ENCODE peak calls at places on chromosomes 13 and 19, in four cellular contexts. R is NCI-H1048, M is upper lobe of right lung, D is NCI-H774. B is an unnamed sample.

GRCh38 chr19:4183967-4184717 is 1.7 kb downstream of the ANKRD24 start:
- DNase-seq in R (no peak), M (peak), D (no peak), B (no peak)

GRCh38 chr13:57748096-57748495 is 116.6 kb downstream of the PCDH17 start:
- DNase-seq in R (no peak), M (no peak), D (no peak), B (no peak)

GRCh38 chr19:51366999-51367564 is 894 bp upstream of the ETFB start:
- DNase-seq in R (no peak), M (peak), D (no peak), B (no peak)

GRCh38 chr13:90430127-90430526 is 917.4 kb upstream of the MIR17HG start:
- DNase-seq in R (no peak), M (no peak), D (no peak), B (no peak)

GRCh38 chr19:52343548-52343947 is 7.5 kb downstream of the ZNF610 start:
- DNase-seq in R (peak), M (no peak), D (no peak), B (peak)

GRCh38 chr19:996051-996838 is 4.0 kb upstream of the GRIN3B start:
- DNase-seq in R (no peak), M (no peak), D (peak), B (no peak)

GRCh38 chr19:18697680-18698079 is 14.2 kb downstream of the CRTC1 start:
- DNase-seq in R (no peak), M (peak), D (peak), B (no peak)

GRCh38 chr13:23859455-23859854 is 29.7 kb downstream of the MIPEP start:
- DNase-seq in R (no peak), M (no peak), D (no peak), B (no peak)

GRCh38 chr13:111573362-111573761 is 252.9 kb downstream of the TEX29 start:
- DNase-seq in R (no peak), M (no peak), D (no peak), B (no peak)

GRCh38 chr13:41509996-41510395 is 52.6 kb downstream of the RGCC start:
- DNase-seq in R (no peak), M (no peak), D (no peak), B (no peak)

GRCh38 chr13:24668955-24669354 is 11.3 kb upstream of the ATP12A start:
- DNase-seq in R (no peak), M (no peak), D (no peak), B (no peak)

GRCh38 chr13:91302070-91302469 is 45.4 kb upstream of the MIR17HG start:
- DNase-seq in R (no peak), M (no peak), D (no peak), B (no peak)

GRCh38 chr13:21458457-21458815 is 667 bp downstream of the ZDHHC20 start:
- DNase-seq in R (peak), M (peak), D (no peak), B (peak)

GRCh38 chr13:99830931-99831330 is 140.6 kb downstream of the ZIC5 start:
- DNase-seq in R (no peak), M (no peak), D (no peak), B (peak)

B was measured in H9.